ENCODE peak calls at places on chromosomes 3 and 15, in ten cellular contexts. M is IMR-90, I is heart left ventricle, D is endothelial cell of umbilical vein, R is transverse colon, Q is A549, J is stomach, P is sigmoid colon, H is testis, U is GM12891. K is an unnamed sample.

GRCh38 chr3:150599611-150600297 is 3.4 kb upstream of the SELENOT start:
- DNase-seq in M (peak; percentile 89), I (no peak), D (peak; percentile 80), R (no peak), Q (no peak), J (no peak), P (no peak), H (no peak), U (no peak), K (peak; percentile 18)

GRCh38 chr15:78302579-78302978 is 3.2 kb upstream of the SKIC8 start:
- DNase-seq in M (peak; percentile 85), I (no peak), D (no peak), R (no peak), Q (no peak), J (no peak), P (no peak), H (no peak), U (no peak), K (no peak)

GRCh38 chr15:66027268-66027806 is 158.0 kb downstream of the RAB11A start:
- DNase-seq in M (no peak), I (no peak), D (no peak), R (peak; percentile 63), Q (peak; percentile 46), J (peak; percentile 63), P (no peak), H (no peak), U (no peak), K (peak; percentile 68)

GRCh38 chr15:81303241-81304225 is 20.4 kb downstream of the STARD5 start:
- DNase-seq in M (peak; percentile 18), I (no peak), D (no peak), R (no peak), Q (no peak), J (no peak), P (no peak), H (no peak), U (no peak), K (no peak)

GRCh38 chr3:182533394-182533793 is 259.9 kb upstream of the ATP11B start:
- DNase-seq in M (no peak), I (no peak), D (peak; percentile 8), R (no peak), Q (no peak), J (peak; percentile 32), P (no peak), H (no peak), U (no peak), K (no peak)

GRCh38 chr3:127408022-127408683 is 120.3 kb upstream of the PRR20G start:
- DNase-seq in M (no peak), I (no peak), D (no peak), R (no peak), Q (no peak), J (peak; percentile 9), P (peak; percentile 38), H (no peak), U (no peak), K (no peak)

GRCh38 chr3:13715167-13715954 is 164.5 kb downstream of the WNT7A start:
- DNase-seq in M (no peak), I (peak; percentile 6), D (no peak), R (no peak), Q (no peak), J (peak; percentile 3), P (peak; percentile 34), H (peak; percentile 7), U (no peak), K (no peak)

GRCh38 chr3:48716508-48716981 is 476 bp downstream of the IP6K2 start:
- DNase-seq in M (no peak), I (peak; percentile 38), D (peak; percentile 36), R (peak; percentile 35), Q (no peak), J (no peak), P (peak; percentile 67), H (peak; percentile 48), U (no peak), K (no peak)

GRCh38 chr3:66618066-66618465 is 117.2 kb upstream of the LRIG1 start:
- DNase-seq in M (peak; percentile 56), I (no peak), D (no peak), R (no peak), Q (no peak), J (no peak), P (no peak), H (no peak), U (no peak), K (no peak)

GRCh38 chr3:187132666-187133065 is 6.6 kb downstream of the RPL39L start:
- DNase-seq in M (no peak), I (no peak), D (no peak), R (no peak), Q (no peak), J (no peak), P (no peak), H (no peak), U (no peak), K (no peak)

GRCh38 chr3:157782236-157782635 is 279.0 kb upstream of the VEPH1 start:
- DNase-seq in M (peak; percentile 19), I (no peak), D (no peak), R (no peak), Q (no peak), J (no peak), P (no peak), H (no peak), U (no peak), K (no peak)

GRCh38 chr3:194840661-194841514 is 155.2 kb downstream of the FAM43A start:
- DNase-seq in M (peak; percentile 16), I (peak; percentile 69), D (peak; percentile 67), R (no peak), Q (peak; percentile 25), J (no peak), P (no peak), H (peak; percentile 71), U (no peak), K (peak; percentile 69)

GRCh38 chr3:134991472-134992010 is 196.5 kb downstream of the EPHB1 start:
- DNase-seq in M (no peak), I (no peak), D (no peak), R (no peak), Q (no peak), J (no peak), P (no peak), H (no peak), U (no peak), K (no peak)

GRCh38 chr15:100687532-100688215 is 85.3 kb downstream of the ASB7 start:
- DNase-seq in M (peak; percentile 86), I (no peak), D (no peak), R (no peak), Q (no peak), J (no peak), P (peak; percentile 76), H (no peak), U (no peak), K (peak; percentile 26)

GRCh38 chr3:153293222-153293621 is 131.2 kb downstream of the RAP2B start:
- DNase-seq in M (peak; percentile 78), I (no peak), D (no peak), R (no peak), Q (no peak), J (no peak), P (no peak), H (no peak), U (no peak), K (no peak)

GRCh38 chr15:84570164-84570692 is 30.6 kb upstream of the ZSCAN2 start:
- DNase-seq in M (no peak), I (peak; percentile 51), D (no peak), R (peak; percentile 76), Q (peak; percentile 44), J (peak; percentile 61), P (peak; percentile 80), H (peak; percentile 52), U (peak; percentile 32), K (no peak)

GRCh38 chr3:45995370-45996192 is at the start of gene FYCO1:
- DNase-seq in M (peak; percentile 86), I (peak; percentile 97), D (peak; percentile 88), R (peak; percentile 95), Q (peak; percentile 85), J (peak; percentile 94), P (peak; percentile 97), H (peak; percentile 96), U (peak; percentile 92), K (peak; percentile 98)
- TF ChIP-seq POLR2A in M (peak; percentile 28), I (no peak), D (peak; percentile 71), R (peak; percentile 79), Q (peak; percentile 42), J (no peak), P (peak; percentile 82), H (no peak), U (peak; percentile 65), K (no peak)

GRCh38 chr3:9397331-9397910 is at the start of gene SETD5:
- DNase-seq in M (peak; percentile 94), I (peak; percentile 99), D (peak; percentile 96), R (peak; percentile 99), Q (peak; percentile 90), J (peak; percentile 99), P (peak; percentile 99), H (peak; percentile 98), U (peak; percentile 83), K (peak; percentile 86)
- TF ChIP-seq POLR2A in M (peak; percentile 97), I (peak; percentile 18), D (peak; percentile 65), R (peak; percentile 99), Q (peak; percentile 95), J (no peak), P (peak; percentile 96), H (peak; percentile 58), U (peak; percentile 83), K (peak; percentile 92)

DNA sequence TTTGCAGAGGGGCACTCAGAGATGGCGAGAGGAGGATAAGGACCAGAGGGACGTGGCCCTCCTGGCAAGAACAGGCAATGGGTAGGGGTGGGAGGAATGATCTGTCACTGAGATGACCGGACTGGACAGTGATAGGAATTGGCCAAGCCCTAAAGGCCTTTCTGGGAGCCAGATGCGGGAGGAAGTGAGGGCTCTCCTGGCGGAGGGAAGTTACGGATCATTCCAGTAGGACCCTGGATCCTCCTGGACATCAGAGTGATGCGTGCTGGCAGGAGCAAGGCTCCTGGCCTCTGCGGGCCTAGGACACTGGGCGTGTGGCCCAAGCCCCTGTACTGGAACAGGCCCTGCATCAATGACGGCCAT is 23.4 kb downstream of the KIF7 start:
- DNase-seq in M (no peak), I (no peak), D (no peak), R (no peak), Q (no peak), J (no peak), P (no peak), H (no peak), U (peak; percentile 11), K (no peak)
- TF ChIP-seq POLR2A in M (no peak), I (no peak), D (no peak), R (no peak), Q (no peak), J (no peak), P (no peak), H (no peak), U (no peak), K (no peak)

DNA sequence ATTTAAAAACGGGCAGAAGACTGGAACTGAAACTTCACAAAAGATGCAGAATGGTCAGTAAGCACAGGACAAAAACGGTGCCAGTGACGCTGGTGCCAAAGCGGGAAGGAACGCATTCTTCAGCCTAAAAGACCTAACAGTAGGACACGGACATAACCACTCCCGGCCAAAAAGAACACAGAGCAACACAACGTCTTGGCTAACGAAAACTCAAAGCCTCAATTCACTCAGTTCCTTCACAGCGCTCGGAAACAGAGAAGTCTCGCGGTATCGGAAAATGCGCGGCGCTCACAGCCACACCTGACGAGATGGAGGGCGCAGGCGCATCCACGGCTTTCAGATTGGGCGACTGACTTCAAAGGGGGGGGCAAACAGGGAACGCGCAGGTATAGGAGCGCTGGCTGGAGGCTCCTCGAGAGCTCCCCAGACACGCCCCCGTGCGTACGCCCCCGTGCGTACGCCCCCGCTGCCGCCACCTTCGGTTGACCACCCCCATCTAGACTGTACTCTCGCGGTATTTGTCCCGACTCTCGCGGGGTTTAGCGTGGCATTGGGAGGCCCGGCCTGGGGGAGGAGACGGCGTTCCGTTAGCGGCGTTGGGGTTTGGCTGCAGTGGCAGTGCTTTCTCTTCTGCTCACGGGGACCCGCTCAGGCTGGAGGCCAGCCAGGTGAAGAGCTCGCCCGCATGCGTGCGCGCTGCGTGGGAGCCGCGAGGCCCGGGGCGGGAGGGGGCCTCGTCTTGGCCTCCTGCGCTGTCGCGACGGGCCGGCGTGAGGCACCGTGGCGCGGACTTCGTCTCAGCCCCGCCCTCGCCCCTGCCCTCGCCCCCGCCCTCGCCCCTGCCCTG is at the start of gene NKTR:
- DNase-seq in M (peak; percentile 97), I (peak; percentile 97), D (peak; percentile 99), R (peak; percentile 99), Q (peak; percentile 75), J (peak; percentile 99), P (peak; percentile 98), H (peak; percentile 98), U (peak; percentile 79), K (peak; percentile 81)
- TF ChIP-seq POLR2A in M (peak; percentile 85), I (no peak), D (peak; percentile 99), R (peak; percentile 89), Q (peak; percentile 63), J (no peak), P (peak; percentile 89), H (peak; percentile 59), U (peak; percentile 95), K (peak; percentile 79)

K was measured in H54.